ENCODE peak calls at places on chromosomes 12 and 14, in nine cellular contexts. Z is GM04504; V is cardiac muscle cell; H is B cell; N is anterior cingulate cortex; Y is SW 1271; A is activated T-cell treated with anti-CD3 and anti-CD28 coated beads for 1 hour; U is WERI-Rb-1; M is CD4-positive, CD25-positive, alpha-beta regulatory T cell. E is an unnamed sample.

GRCh38 chr12:48004039-48004940 is at the start of gene COL2A1:
- DNase-seq in Y (no peak), Z (no peak), H (peak; percentile 43), M (peak; percentile 28), U (no peak), A (peak; percentile 11), N (no peak), V (peak; percentile 14), E (no peak)

GRCh38 chr12:62983594-62983993 is 48.6 kb upstream of the PPM1H start:
- DNase-seq in H (no peak), Y (no peak), U (peak; percentile 21), V (no peak), M (no peak), N (no peak), A (no peak), Z (no peak), E (no peak)

GRCh38 chr14:74083784-74084276 is 423 bp downstream of the ALDH6A1 start:
- DNase-seq in Y (peak; percentile 42), U (no peak), A (no peak), N (no peak), Z (no peak), H (no peak), M (no peak), V (no peak), E (no peak)

GRCh38 chr14:22630486-22630885 is 13.7 kb downstream of the OR6J1 start:
- DNase-seq in M (no peak), A (no peak), H (no peak), N (no peak), U (no peak), Y (no peak), Z (peak; percentile 44), V (peak; percentile 91), E (no peak)

GRCh38 chr14:68924392-68925158 is 54.5 kb downstream of the ACTN1 start:
- DNase-seq in Z (no peak), A (no peak), M (no peak), Y (no peak), U (no peak), N (no peak), V (no peak), H (no peak), E (no peak)

GRCh38 chr12:7937867-7938506 is 2.0 kb upstream of the SLC2A3 start:
- DNase-seq in M (no peak), V (peak; percentile 47), Z (no peak), Y (peak; percentile 59), H (peak; percentile 10), A (no peak), U (no peak), N (no peak), E (no peak)

GRCh38 chr12:95351745-95352144 is 122.2 kb upstream of the METAP2 start:
- DNase-seq in U (no peak), M (no peak), Y (no peak), A (no peak), H (no peak), V (peak; percentile 26), N (no peak), Z (no peak), E (no peak)

GRCh38 chr14:40417777-40418401 is 985.7 kb upstream of the FBXO33 start:
- DNase-seq in A (no peak), U (peak; percentile 43), N (no peak), V (peak; percentile 10), Y (peak; percentile 39), Z (no peak), M (no peak), H (peak; percentile 12), E (no peak)

GRCh38 chr14:99120147-99121026 is 151.6 kb downstream of the BCL11B start:
- DNase-seq in U (no peak), Z (no peak), V (no peak), H (no peak), A (no peak), N (no peak), M (no peak), Y (no peak), E (no peak)

GRCh38 chr12:52741378-52742195 is 35.6 kb downstream of the KRT76 start:
- DNase-seq in A (peak; percentile 62), Z (peak; percentile 18), H (peak; percentile 11), V (peak; percentile 73), M (peak; percentile 39), U (no peak), Y (peak; percentile 11), N (no peak), E (no peak)

GRCh38 chr12:100715976-100716657 is 78.5 kb upstream of the ANO4 start:
- DNase-seq in Y (no peak), V (no peak), U (no peak), H (no peak), N (no peak), A (no peak), Z (no peak), M (no peak), E (no peak)

GRCh38 chr12:53098354-53098981 is 1.0 kb downstream of the IGFBP6 start:
- DNase-seq in M (no peak), Z (peak; percentile 82), H (no peak), Y (peak; percentile 59), N (peak; percentile 13), V (peak; percentile 56), U (no peak), A (no peak), E (no peak)

GRCh38 chr12:57237952-57238853 is 8.7 kb downstream of the SHMT2 start:
- DNase-seq in V (no peak), H (peak; percentile 54), Z (no peak), A (no peak), N (no peak), U (no peak), Y (no peak), M (peak; percentile 34), E (peak; percentile 51)

GRCh38 chr12:105457026-105457425 is 126.5 kb downstream of the C12orf75 start:
- DNase-seq in Y (no peak), Z (no peak), M (no peak), N (no peak), A (no peak), U (no peak), V (no peak), H (no peak), E (no peak)

GRCh38 chr12:51717325-51717925 is 126.4 kb downstream of the SCN8A start:
- DNase-seq in Y (no peak), A (no peak), N (no peak), U (no peak), V (no peak), H (no peak), Z (no peak), M (no peak), E (no peak)

GRCh38 chr14:104795781-104796681 is 483 bp upstream of the AKT1 start:
- DNase-seq in Z (no peak), A (peak; percentile 55), M (peak; percentile 46), Y (peak; percentile 27), V (peak; percentile 61), H (peak; percentile 81), U (peak; percentile 33), N (no peak), E (peak; percentile 67)

GRCh38 chr12:33182485-33182884 is 257.1 kb downstream of the SYT10 start:
- DNase-seq in U (no peak), A (no peak), V (no peak), Y (no peak), H (no peak), N (no peak), Z (no peak), M (no peak), E (no peak)

GRCh38 chr12:53378222-53378621 is 1.8 kb upstream of the SP1 start:
- DNase-seq in Y (no peak), Z (no peak), H (no peak), M (no peak), V (no peak), U (peak; percentile 57), A (no peak), N (no peak), E (no peak)

GRCh38 chr14:65704412-65704811 is 291.9 kb downstream of the FUT8 start:
- DNase-seq in H (no peak), Z (no peak), M (no peak), U (no peak), Y (no peak), N (no peak), A (no peak), V (peak; percentile 49), E (no peak)

GRCh38 chr12:50185975-50186663 is 18.9 kb upstream of the CERS5 start:
- DNase-seq in H (no peak), U (no peak), A (no peak), Z (no peak), M (no peak), Y (no peak), N (no peak), V (peak; percentile 57), E (no peak)

GRCh38 chr12:6264402-6265037 is 46.0 kb upstream of the PLEKHG6 start:
- DNase-seq in M (no peak), V (no peak), Z (no peak), Y (no peak), N (no peak), A (no peak), H (no peak), U (no peak), E (no peak)

GRCh38 chr14:67265131-67265530 is 23.9 kb downstream of the PALS1 start:
- DNase-seq in Z (no peak), N (no peak), Y (no peak), A (no peak), H (no peak), M (no peak), U (no peak), V (peak; percentile 58), E (no peak)

GRCh38 chr14:59301354-59301753 is 112.9 kb downstream of the DAAM1 start:
- DNase-seq in N (no peak), A (no peak), U (no peak), Z (no peak), M (peak; percentile 17), Y (no peak), H (peak; percentile 40), V (no peak), E (peak; percentile 15)

GRCh38 chr12:52280796-52281560 is 6.5 kb downstream of the KRT86 start:
- DNase-seq in Y (peak; percentile 85), V (peak; percentile 99), A (no peak), M (no peak), U (no peak), N (no peak), Z (peak; percentile 94), H (no peak), E (no peak)

GRCh38 chr14:63164108-63164683 is 40.0 kb upstream of the RHOJ start:
- DNase-seq in A (no peak), Z (no peak), V (no peak), U (no peak), Y (no peak), H (no peak), N (no peak), M (no peak), E (no peak)

GRCh38 chr12:46677749-46678148 is 148.0 kb downstream of the SLC38A4 start:
- DNase-seq in M (peak; percentile 9), H (no peak), V (peak; percentile 63), U (no peak), Z (no peak), A (no peak), N (no peak), Y (peak; percentile 55), E (no peak)

GRCh38 chr12:77795699-77796098 is 35.0 kb upstream of the NAV3 start:
- DNase-seq in Z (peak; percentile 17), H (no peak), U (no peak), M (no peak), Y (no peak), A (no peak), V (no peak), N (no peak), E (no peak)